ENCODE peak calls at places on chromosomes 16 and 17, in nine cellular contexts. X is IMR-90, Q is suprapubic skin, N is K562, V is sigmoid colon, C is upper lobe of left lung, H is gastrocnemius medialis, J is lower leg skin, I is transverse colon. F is an unnamed sample.

GRCh38 chr17:5901731-5902660 is 168.2 kb upstream of the WSCD1 start:
- DNase-seq in I (no peak), C (peak; percentile 7), N (no peak), J (no peak), Q (peak; percentile 54), X (no peak), H (no peak), V (no peak), F (no peak)

GRCh38 chr16:28090646-28091377 is 27.3 kb upstream of the GSG1L start:
- DNase-seq in V (no peak), H (no peak), N (peak; percentile 47), I (no peak), Q (no peak), J (no peak), C (peak; percentile 57), X (peak; percentile 72), F (no peak)

GRCh38 chr17:39794249-39794970 is 56.7 kb downstream of the GRB7 start:
- DNase-seq in I (peak; percentile 58), V (no peak), X (no peak), H (no peak), Q (no peak), J (no peak), C (no peak), N (no peak), F (peak; percentile 37)

GRCh38 chr17:17942846-17943245 is 29.4 kb downstream of the TOM1L2 start:
- DNase-seq in V (no peak), X (peak; percentile 62), J (no peak), C (no peak), N (no peak), Q (no peak), H (no peak), I (no peak), F (no peak)

GRCh38 chr16:89155184-89155679 is 16.3 kb upstream of the CDH15 start:
- DNase-seq in X (peak; percentile 80), H (peak; percentile 70), N (no peak), C (peak; percentile 86), Q (no peak), V (peak; percentile 91), I (peak; percentile 64), J (peak; percentile 73), F (peak; percentile 59)

GRCh38 chr17:27848941-27849340 is 44.2 kb downstream of the LYRM9 start:
- DNase-seq in J (no peak), C (no peak), X (no peak), I (no peak), N (no peak), Q (no peak), V (no peak), H (no peak), F (no peak)

GRCh38 chr16:67517661-67518423 is 10.8 kb upstream of the RIPOR1 start:
- DNase-seq in N (no peak), V (no peak), J (no peak), H (no peak), C (no peak), I (peak; percentile 28), Q (no peak), X (no peak), F (no peak)

GRCh38 chr16:280005-280421 is 378 bp upstream of the ARHGDIG start:
- DNase-seq in N (no peak), C (peak; percentile 83), X (no peak), H (no peak), V (no peak), Q (no peak), I (no peak), J (no peak), F (no peak)

GRCh38 chr17:78933025-78933958 is 8.1 kb upstream of the TIMP2 start:
- DNase-seq in N (no peak), H (peak; percentile 73), Q (no peak), V (peak; percentile 88), X (peak; percentile 99), I (peak; percentile 59), J (no peak), C (no peak), F (peak; percentile 64)

GRCh38 chr17:64061157-64061898 is 40.9 kb upstream of the ICAM2 start:
- DNase-seq in X (peak; percentile 36), C (no peak), N (no peak), J (no peak), Q (no peak), I (no peak), H (no peak), V (no peak), F (no peak)

GRCh38 chr16:52497067-52497816 is 49.7 kb downstream of the TOX3 start:
- DNase-seq in J (no peak), H (no peak), X (no peak), Q (no peak), V (no peak), C (no peak), N (no peak), I (no peak), F (no peak)

GRCh38 chr16:85327731-85328664 is 215.7 kb upstream of the CIBAR2 start:
- DNase-seq in V (no peak), X (no peak), C (no peak), N (peak; percentile 96), Q (no peak), I (no peak), H (no peak), J (no peak), F (no peak)

GRCh38 chr17:36474571-36474970 is 11.9 kb upstream of the ZNHIT3 start:
- DNase-seq in N (no peak), X (no peak), V (no peak), Q (no peak), C (no peak), I (no peak), J (no peak), H (no peak), F (no peak)

GRCh38 chr17:65800655-65801054 is 239.2 kb upstream of the AXIN2 start:
- DNase-seq in I (no peak), X (no peak), H (no peak), C (no peak), N (no peak), V (no peak), J (no peak), Q (no peak), F (no peak)

GRCh38 chr17:16507918-16508533 is 16.0 kb upstream of the LRRC75A start:
- DNase-seq in H (no peak), X (peak; percentile 17), J (no peak), C (no peak), N (no peak), I (peak; percentile 40), V (no peak), Q (no peak), F (no peak)

GRCh38 chr16:84677017-84677803 is 22.6 kb upstream of the USP10 start:
- DNase-seq in H (no peak), X (peak; percentile 33), Q (no peak), J (no peak), V (peak; percentile 38), N (no peak), I (no peak), C (no peak), F (no peak)

GRCh38 chr16:4410335-4411075 is 5.9 kb downstream of the CORO7 start:
- DNase-seq in X (peak; percentile 98), H (no peak), C (no peak), V (peak; percentile 91), J (no peak), I (peak; percentile 57), N (no peak), Q (no peak), F (peak; percentile 70)

DNA sequence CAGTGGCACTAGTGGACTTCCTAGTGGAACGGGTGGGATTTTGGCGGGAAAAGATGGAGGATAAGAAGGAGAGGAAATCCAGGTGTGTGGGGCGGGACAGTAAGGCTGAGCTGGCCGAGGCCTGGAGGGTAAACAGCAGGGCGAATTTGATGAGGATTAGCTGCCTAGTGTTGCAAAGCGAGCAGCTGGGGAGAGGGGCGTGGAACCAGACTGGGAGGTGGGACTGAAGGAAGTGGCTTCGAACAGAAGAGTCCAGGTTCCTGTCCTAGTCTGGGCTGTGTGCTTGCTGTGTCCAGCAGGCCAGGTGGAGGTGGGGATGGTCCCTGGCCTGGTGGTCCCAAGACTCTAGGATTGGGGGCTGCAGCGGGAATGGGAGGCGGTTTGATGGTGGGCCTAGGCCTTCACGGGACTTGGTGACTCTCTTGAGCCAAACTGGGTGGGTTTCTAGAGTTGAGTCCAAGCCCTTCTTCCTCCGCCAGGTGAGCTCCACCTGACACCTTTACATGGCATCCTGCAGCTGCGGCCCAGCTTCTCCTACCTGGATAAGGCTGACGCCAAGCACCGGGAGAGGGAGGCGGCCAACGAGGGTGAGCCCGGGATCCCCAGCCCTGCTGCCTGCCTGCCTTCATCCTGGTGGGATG is 16.1 kb downstream of the POLR3E start:
- DNase-seq in V (no peak), C (no peak), I (no peak), J (no peak), X (no peak), H (no peak), N (no peak), Q (peak; percentile 65), F (peak; percentile 10)
- TF ChIP-seq POLR2A in V (no peak), C (no peak), I (no peak), J (no peak), X (no peak), H (no peak), N (no peak), Q (no peak), F (no peak)

GRCh38 chr17:49494937-49495841 is at the start of gene NGFR:
- DNase-seq in H (no peak), N (peak; percentile 78), X (peak; percentile 13), J (no peak), Q (no peak), I (peak; percentile 33), V (no peak), C (peak; percentile 89), F (no peak)
- TF ChIP-seq POLR2A in H (peak; percentile 60), N (no peak), X (no peak), J (no peak), Q (no peak), I (no peak), V (peak; percentile 28), C (no peak), F (no peak)

GRCh38 chr17:82238562-82239201 is 9.8 kb downstream of the SLC16A3 start:
- DNase-seq in V (peak; percentile 94), X (peak; percentile 66), N (peak; percentile 94), H (peak; percentile 71), C (peak; percentile 92), Q (peak; percentile 93), J (peak; percentile 78), I (peak; percentile 91), F (peak; percentile 90)
- TF ChIP-seq POLR2A in V (no peak), X (no peak), N (peak; percentile 79), H (peak; percentile 12), C (no peak), Q (no peak), J (no peak), I (peak; percentile 38), F (no peak)

GRCh38 chr16:30692381-30693074 is 6.4 kb upstream of the SRCAP start:
- DNase-seq in N (no peak), V (no peak), J (no peak), C (no peak), I (no peak), X (no peak), H (no peak), Q (no peak), F (no peak)
- TF ChIP-seq POLR2A in N (no peak), V (no peak), J (no peak), C (no peak), I (no peak), X (no peak), H (no peak), Q (no peak), F (no peak)

GRCh38 chr16:31710134-31710533 is 163.5 kb upstream of the ZNF267 start:
- DNase-seq in C (no peak), X (no peak), J (no peak), Q (no peak), N (no peak), V (no peak), I (no peak), H (no peak), F (no peak)
- TF ChIP-seq POLR2A in C (no peak), X (no peak), J (no peak), Q (no peak), N (no peak), V (no peak), I (no peak), H (no peak), F (no peak)

F was measured in stomach.